ENCODE peak calls at places on chromosomes 11 and 22, in four cellular contexts. One of them, this sample, is unnamed.

GRCh38 chr22:20905415-20906386 is 11.5 kb upstream of the CRKL start:
- DNase-seq in GM23338: no peak
- DNase-seq in PC-3: peak; percentile 29
- DNase-seq in MM.1S: no peak
- DNase-seq in this sample: no peak

GRCh38 chr11:110121204-110121603 is 28.0 kb downstream of the ZC3H12C start:
- DNase-seq in GM23338: no peak
- DNase-seq in PC-3: peak; percentile 91
- DNase-seq in MM.1S: no peak
- DNase-seq in this sample: no peak

GRCh38 chr11:6402561-6402981 is 12.3 kb downstream of the SMPD1 start:
- DNase-seq in GM23338: no peak
- DNase-seq in PC-3: no peak
- DNase-seq in MM.1S: peak; percentile 54
- DNase-seq in this sample: no peak

GRCh38 chr11:17979770-17980371 is 33.0 kb downstream of the SERGEF start:
- DNase-seq in GM23338: peak; percentile 81
- DNase-seq in PC-3: peak; percentile 61
- DNase-seq in MM.1S: peak; percentile 36
- DNase-seq in this sample: peak; percentile 54

GRCh38 chr22:45889093-45889538 is 87.8 kb downstream of the WNT7B start:
- DNase-seq in GM23338: no peak
- DNase-seq in PC-3: no peak
- DNase-seq in MM.1S: no peak
- DNase-seq in this sample: no peak

GRCh38 chr22:18023509-18024275 is 669 bp downstream of the MICAL3 start:
- DNase-seq in GM23338: peak; percentile 80
- DNase-seq in PC-3: peak; percentile 80
- DNase-seq in MM.1S: peak; percentile 58
- DNase-seq in this sample: peak; percentile 64

GRCh38 chr11:47270331-47271271 is 668 bp downstream of the MADD start:
- DNase-seq in GM23338: peak; percentile 59
- DNase-seq in PC-3: peak; percentile 49
- DNase-seq in MM.1S: peak; percentile 26
- DNase-seq in this sample: no peak

GRCh38 chr11:86571273-86571948 is 101.0 kb downstream of the ME3 start:
- DNase-seq in GM23338: peak; percentile 94
- DNase-seq in PC-3: peak; percentile 19
- DNase-seq in MM.1S: no peak
- DNase-seq in this sample: peak; percentile 70

GRCh38 chr11:9060700-9061111 is 30.7 kb downstream of the SCUBE2 start:
- DNase-seq in GM23338: peak; percentile 83
- DNase-seq in PC-3: peak; percentile 41
- DNase-seq in MM.1S: peak; percentile 51
- DNase-seq in this sample: peak; percentile 63

GRCh38 chr11:833114-833791 is 501 bp downstream of the CD151 start:
- DNase-seq in GM23338: peak; percentile 64
- DNase-seq in PC-3: no peak
- DNase-seq in MM.1S: peak; percentile 33
- DNase-seq in this sample: peak; percentile 67

GRCh38 chr22:47309476-47309875 is 547.0 kb downstream of the TBC1D22A start:
- DNase-seq in GM23338: no peak
- DNase-seq in PC-3: peak; percentile 23
- DNase-seq in MM.1S: no peak
- DNase-seq in this sample: no peak

GRCh38 chr22:38257170-38257569 is 15.6 kb downstream of the TMEM184B start:
- DNase-seq in GM23338: no peak
- DNase-seq in PC-3: peak; percentile 29
- DNase-seq in MM.1S: no peak
- DNase-seq in this sample: no peak

GRCh38 chr22:19431641-19432091 is at the start of gene HIRA:
- DNase-seq in GM23338: peak; percentile 84
- DNase-seq in PC-3: peak; percentile 72
- DNase-seq in MM.1S: peak; percentile 81
- DNase-seq in this sample: peak; percentile 88

GRCh38 chr11:14974723-14975587 is 2.8 kb upstream of the CALCA start:
- DNase-seq in GM23338: peak; percentile 86
- DNase-seq in PC-3: peak; percentile 47
- DNase-seq in MM.1S: peak; percentile 58
- DNase-seq in this sample: peak; percentile 84

GRCh38 chr11:110856993-110857812 is 145.0 kb upstream of the ARHGAP20 start:
- DNase-seq in GM23338: no peak
- DNase-seq in PC-3: no peak
- DNase-seq in MM.1S: no peak
- DNase-seq in this sample: no peak

GRCh38 chr22:49862408-49862776 is 8.7 kb downstream of the ZBED4 start:
- DNase-seq in GM23338: no peak
- DNase-seq in PC-3: no peak
- DNase-seq in MM.1S: no peak
- DNase-seq in this sample: no peak

GRCh38 chr22:27542602-27543001 is 259.0 kb downstream of the MN1 start:
- DNase-seq in GM23338: no peak
- DNase-seq in PC-3: no peak
- DNase-seq in MM.1S: no peak
- DNase-seq in this sample: no peak

GRCh38 chr22:24697671-24698082 is 76.8 kb downstream of the PIWIL3 start:
- DNase-seq in GM23338: no peak
- DNase-seq in PC-3: no peak
- DNase-seq in MM.1S: no peak
- DNase-seq in this sample: no peak

GRCh38 chr11:87779276-87780067 is 395.8 kb downstream of the RAB38 start:
- DNase-seq in GM23338: no peak
- DNase-seq in PC-3: no peak
- DNase-seq in MM.1S: no peak
- DNase-seq in this sample: no peak

GRCh38 chr22:28381427-28382167 is 298.0 kb downstream of the TTC28 start:
- DNase-seq in GM23338: no peak
- DNase-seq in PC-3: peak; percentile 56
- DNase-seq in MM.1S: no peak
- DNase-seq in this sample: no peak

GRCh38 chr11:126182787-126183445 is 28.5 kb downstream of the RPUSD4 start:
- DNase-seq in GM23338: no peak
- DNase-seq in PC-3: no peak
- DNase-seq in MM.1S: no peak
- DNase-seq in this sample: no peak

GRCh38 chr11:40190294-40190693 is 1269.2 kb downstream of the LRRC4C start:
- DNase-seq in GM23338: no peak
- DNase-seq in PC-3: no peak
- DNase-seq in MM.1S: no peak
- DNase-seq in this sample: no peak

GRCh38 chr22:23193420-23193819 is 13.1 kb downstream of the BCR start:
- DNase-seq in GM23338: no peak
- DNase-seq in PC-3: no peak
- DNase-seq in MM.1S: no peak
- DNase-seq in this sample: no peak

GRCh38 chr22:49616356-49617231 is 211.1 kb downstream of the BRD1 start:
- DNase-seq in GM23338: no peak
- DNase-seq in PC-3: no peak
- DNase-seq in MM.1S: no peak
- DNase-seq in this sample: no peak

GRCh38 chr11:10109836-10110235 is 184.2 kb downstream of the SBF2 start:
- DNase-seq in GM23338: no peak
- DNase-seq in PC-3: no peak
- DNase-seq in MM.1S: no peak
- DNase-seq in this sample: no peak

GRCh38 chr22:22343603-22344276 is 99.2 kb downstream of the VPREB1 start:
- DNase-seq in GM23338: no peak
- DNase-seq in PC-3: no peak
- DNase-seq in MM.1S: no peak
- DNase-seq in this sample: no peak

GRCh38 chr11:119615003-119615878 is 113.8 kb downstream of the NECTIN1 start:
- DNase-seq in GM23338: no peak
- DNase-seq in PC-3: peak; percentile 97
- DNase-seq in MM.1S: peak; percentile 8
- DNase-seq in this sample: no peak

GRCh38 chr11:73321342-73322110 is 13.4 kb downstream of the ARHGEF17 start:
- DNase-seq in GM23338: peak; percentile 39
- DNase-seq in PC-3: no peak
- DNase-seq in MM.1S: no peak
- DNase-seq in this sample: no peak

GRCh38 chr11:45511566-45511965 is 153.9 kb downstream of the CHST1 start:
- DNase-seq in GM23338: no peak
- DNase-seq in PC-3: no peak
- DNase-seq in MM.1S: no peak
- DNase-seq in this sample: no peak

GRCh38 chr11:111001986-111002616 is 243.4 kb upstream of the POU2AF2 start:
- DNase-seq in GM23338: no peak
- DNase-seq in PC-3: peak; percentile 57
- DNase-seq in MM.1S: no peak
- DNase-seq in this sample: no peak

GRCh38 chr11:81869337-81870065 is 864.2 kb downstream of the FAM181B start:
- DNase-seq in GM23338: no peak
- DNase-seq in PC-3: no peak
- DNase-seq in MM.1S: peak; percentile 98
- DNase-seq in this sample: no peak

GRCh38 chr11:65418681-65419459 is 3.7 kb upstream of the NEAT1 start:
- DNase-seq in GM23338: peak; percentile 95
- DNase-seq in PC-3: peak; percentile 98
- DNase-seq in MM.1S: peak; percentile 98
- DNase-seq in this sample: peak; percentile 84
- H3F3A ChIP-seq in GM23338: peaks cover 38% of the 10 kb centered on the region
- H3F3A ChIP-seq in PC-3: peaks cover 15% of the 10 kb centered on the region
- H3F3A ChIP-seq in MM.1S: peaks cover 68% of the 10 kb centered on the region
- H3F3A ChIP-seq in this sample: peaks cover 42% of the 10 kb centered on the region

DNA sequence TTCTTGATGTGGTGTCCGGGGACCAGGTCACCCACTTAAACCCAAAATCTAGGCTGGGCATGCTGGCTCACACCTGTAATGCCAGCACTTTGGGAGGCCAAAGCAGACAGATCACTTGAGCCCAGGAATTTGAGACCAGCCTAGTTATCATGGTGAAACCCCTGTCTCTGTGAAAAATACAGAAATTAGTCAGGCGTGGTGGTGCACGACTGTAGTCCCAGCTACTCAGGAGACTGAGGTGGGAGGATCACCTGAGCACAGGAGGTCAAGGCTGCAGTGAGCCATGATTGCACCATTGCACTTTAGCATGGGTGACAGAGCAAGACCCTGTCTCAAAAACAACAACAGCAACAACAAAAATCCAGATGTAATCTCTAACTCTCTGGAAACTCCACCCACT is 30.3 kb upstream of the FJX1 start:
- DNase-seq in GM23338: no peak
- DNase-seq in PC-3: no peak
- DNase-seq in MM.1S: no peak
- DNase-seq in this sample: no peak
- H3K4me2 ChIP-seq in GM23338: no peak overlapping the region
- H3K4me2 ChIP-seq in PC-3: peak overlapping the region; percentile 5
- H3K4me2 ChIP-seq in MM.1S: no peak overlapping the region
- H3K4me2 ChIP-seq in this sample: no peak overlapping the region

GRCh38 chr11:121458551-121458950 is 5.8 kb upstream of the SORL1-AS1 start:
- DNase-seq in GM23338: no peak
- DNase-seq in PC-3: no peak
- DNase-seq in MM.1S: no peak
- DNase-seq in this sample: no peak
- H3F3A ChIP-seq in GM23338: no peaks in the 10 kb centered on the region
- H3F3A ChIP-seq in PC-3: peaks cover 1% of the 10 kb centered on the region
- H3F3A ChIP-seq in MM.1S: no peaks in the 10 kb centered on the region
- H3F3A ChIP-seq in this sample: peaks cover 5% of the 10 kb centered on the region

DNA sequence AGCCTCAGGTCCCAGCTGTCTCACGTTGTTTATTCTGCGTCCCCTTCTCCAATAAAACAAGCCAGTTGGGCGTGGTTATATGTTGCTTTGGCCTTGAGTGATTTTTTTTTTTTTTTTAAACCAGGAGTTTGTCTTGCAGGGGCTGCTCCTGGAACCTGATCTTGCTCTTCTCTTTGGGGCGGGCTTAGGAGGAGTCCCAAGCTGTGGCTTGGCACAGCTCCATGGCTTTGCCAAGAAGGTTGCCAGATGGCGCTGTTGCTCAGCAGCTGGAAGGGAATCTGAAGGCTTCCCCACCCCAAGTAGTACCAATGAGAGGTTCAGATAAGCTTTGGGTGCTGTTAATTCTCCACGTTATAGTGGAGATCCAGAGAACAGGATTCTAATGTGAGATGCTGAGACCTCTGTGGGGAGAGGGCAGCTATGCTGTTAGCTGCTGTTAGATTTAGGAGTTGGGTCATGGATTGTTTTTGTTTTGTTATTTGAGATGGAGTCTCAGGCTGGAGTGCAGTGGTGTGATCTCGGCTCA is 2.0 kb upstream of the FERMT3 start:
- DNase-seq in GM23338: peak; percentile 93
- DNase-seq in PC-3: peak; percentile 98
- DNase-seq in MM.1S: peak; percentile 65
- DNase-seq in this sample: peak; percentile 85
- H3K4me2 ChIP-seq in GM23338: no peak overlapping the region
- H3K4me2 ChIP-seq in PC-3: no peak overlapping the region
- H3K4me2 ChIP-seq in MM.1S: no peak overlapping the region
- H3K4me2 ChIP-seq in this sample: no peak overlapping the region

GRCh38 chr11:117075186-117075585 is 23.0 kb downstream of the SIK3 start:
- DNase-seq in GM23338: no peak
- DNase-seq in PC-3: peak; percentile 43
- DNase-seq in MM.1S: no peak
- DNase-seq in this sample: no peak
- H3F3A ChIP-seq in GM23338: no peaks in the 10 kb centered on the region
- H3F3A ChIP-seq in PC-3: peaks cover 7% of the 10 kb centered on the region
- H3F3A ChIP-seq in MM.1S: no peaks in the 10 kb centered on the region
- H3F3A ChIP-seq in this sample: peaks cover 15% of the 10 kb centered on the region

GRCh38 chr11:19704213-19704612 is 8.4 kb upstream of the NAV2 start:
- DNase-seq in GM23338: no peak
- DNase-seq in PC-3: no peak
- DNase-seq in MM.1S: no peak
- DNase-seq in this sample: no peak

GRCh38 chr11:19698493-19699292 is 13.9 kb upstream of the NAV2 start:
- DNase-seq in GM23338: no peak
- DNase-seq in PC-3: peak; percentile 38
- DNase-seq in MM.1S: no peak
- DNase-seq in this sample: no peak

GRCh38 chr11:19703211-19703610 is 9.4 kb upstream of the NAV2 start:
- DNase-seq in GM23338: no peak
- DNase-seq in PC-3: no peak
- DNase-seq in MM.1S: no peak
- DNase-seq in this sample: no peak

GRCh38 chr11:19702620-19703019 is 10.0 kb upstream of the NAV2 start:
- DNase-seq in GM23338: no peak
- DNase-seq in PC-3: no peak
- DNase-seq in MM.1S: no peak
- DNase-seq in this sample: no peak

GRCh38 chr11:19701421-19701820 is 11.2 kb upstream of the NAV2 start:
- DNase-seq in GM23338: no peak
- DNase-seq in PC-3: no peak
- DNase-seq in MM.1S: no peak
- DNase-seq in this sample: no peak
- H3K4me2 ChIP-seq in GM23338: no peak overlapping the region
- H3K4me2 ChIP-seq in PC-3: no peak overlapping the region
- H3K4me2 ChIP-seq in MM.1S: no peak overlapping the region
- H3K4me2 ChIP-seq in this sample: no peak overlapping the region